ENCODE peak calls at places on chromosomes 3 and 15, in four cellular contexts. T, G, F and W are unnamed samples.

GRCh38 chr3:104952587-104952986 is 414.1 kb upstream of the ALCAM start:
- DNase-seq in T (peak; percentile 60), G (no peak), F (no peak), W (no peak)

GRCh38 chr3:171417813-171418212 is 42.4 kb downstream of the TNIK start:
- DNase-seq in T (no peak), G (no peak), F (no peak), W (no peak)

GRCh38 chr3:8938021-8938420 is 25.3 kb downstream of the RAD18 start:
- DNase-seq in T (no peak), G (no peak), F (no peak), W (no peak)

GRCh38 chr3:139173372-139174108 is 128.8 kb upstream of the PRR23C start:
- DNase-seq in T (peak; percentile 12), G (no peak), F (no peak), W (no peak)

GRCh38 chr15:37485056-37485455 is 384.7 kb upstream of the MEIS2 start:
- DNase-seq in T (no peak), G (no peak), F (no peak), W (no peak)

GRCh38 chr15:83656943-83657528 is 3.1 kb downstream of the ADAMTSL3 start:
- DNase-seq in T (no peak), G (no peak), F (no peak), W (no peak)

GRCh38 chr3:19931180-19931692 is 2.8 kb downstream of the EFHB start:
- DNase-seq in T (no peak), G (no peak), F (no peak), W (no peak)

GRCh38 chr3:55190296-55190695 is 262.4 kb upstream of the LRTM1 start:
- DNase-seq in T (no peak), G (no peak), F (no peak), W (no peak)

GRCh38 chr15:47511241-47511640 is 206.1 kb upstream of the SEMA6D start:
- DNase-seq in T (no peak), G (no peak), F (no peak), W (no peak)

GRCh38 chr3:66004244-66004643 is 34.5 kb downstream of the MAGI1 start:
- DNase-seq in T (no peak), G (no peak), F (no peak), W (no peak)

GRCh38 chr3:107432013-107432515 is 54.8 kb downstream of the CCDC54 start:
- DNase-seq in T (peak; percentile 57), G (no peak), F (no peak), W (peak; percentile 63)

GRCh38 chr3:69560818-69561217 is 174.9 kb upstream of the FRMD4B start:
- DNase-seq in T (no peak), G (no peak), F (no peak), W (no peak)

GRCh38 chr15:82159922-82160321 is 102.6 kb downstream of the EFL1 start:
- DNase-seq in T (no peak), G (no peak), F (no peak), W (no peak)

GRCh38 chr3:48422272-48422671 is 7.6 kb downstream of the PLXNB1 start:
- DNase-seq in T (no peak), G (no peak), F (no peak), W (no peak)

GRCh38 chr15:66139816-66140215 is 113.7 kb downstream of the MEGF11 start:
- DNase-seq in T (no peak), G (no peak), F (no peak), W (no peak)

GRCh38 chr3:71887256-71887655 is 102.3 kb upstream of the PROK2 start:
- DNase-seq in T (no peak), G (no peak), F (no peak), W (no peak)

GRCh38 chr15:70526221-70526973 is 237.0 kb downstream of the UACA start:
- DNase-seq in T (no peak), G (no peak), F (peak; percentile 76), W (no peak)

GRCh38 chr3:158713094-158713499 is 19.2 kb downstream of the RARRES1 start:
- DNase-seq in T (no peak), G (peak; percentile 81), F (no peak), W (peak; percentile 60)

GRCh38 chr15:56832125-56832524 is 86.3 kb upstream of the TCF12 start:
- DNase-seq in T (peak; percentile 61), G (peak; percentile 73), F (peak; percentile 75), W (peak; percentile 35)

GRCh38 chr15:68229386-68230156 is at the start of gene CLN6:
- DNase-seq in T (peak; percentile 83), G (peak; percentile 90), F (peak; percentile 76), W (peak; percentile 87)

GRCh38 chr3:78856164-78856563 is 911.6 kb downstream of the ROBO1 start:
- DNase-seq in T (no peak), G (no peak), F (no peak), W (no peak)

GRCh38 chr3:142779591-142779990 is 55.8 kb downstream of the TRPC1 start:
- DNase-seq in T (no peak), G (no peak), F (no peak), W (no peak)

GRCh38 chr3:127449489-127450212 is 140.9 kb downstream of the TPRA1 start:
- DNase-seq in T (no peak), G (no peak), F (peak; percentile 9), W (no peak)

GRCh38 chr3:122563717-122564025 is 429 bp downstream of the PARP9 start:
- DNase-seq in T (peak; percentile 47), G (peak; percentile 50), F (no peak), W (peak; percentile 32)

GRCh38 chr3:49401758-49402157 is 10.0 kb downstream of the RHOA start:
- DNase-seq in T (peak; percentile 80), G (no peak), F (no peak), W (no peak)

GRCh38 chr3:140086642-140087041 is 151.7 kb downstream of the CLSTN2 start:
- DNase-seq in T (no peak), G (no peak), F (no peak), W (no peak)

GRCh38 chr3:136186850-136187249 is 9.3 kb downstream of the MSL2 start:
- DNase-seq in T (no peak), G (no peak), F (no peak), W (no peak)

GRCh38 chr3:44098666-44099065 is 143.0 kb upstream of the TOPAZ1 start:
- DNase-seq in T (no peak), G (no peak), F (no peak), W (no peak)

GRCh38 chr15:101398247-101398646 is 91.3 kb downstream of the PCSK6 start:
- DNase-seq in T (no peak), G (no peak), F (no peak), W (no peak)
- H3K27ac ChIP-seq in T (no peak overlapping the region), G (no peak overlapping the region), F (no peak overlapping the region), W (no peak overlapping the region)

DNA sequence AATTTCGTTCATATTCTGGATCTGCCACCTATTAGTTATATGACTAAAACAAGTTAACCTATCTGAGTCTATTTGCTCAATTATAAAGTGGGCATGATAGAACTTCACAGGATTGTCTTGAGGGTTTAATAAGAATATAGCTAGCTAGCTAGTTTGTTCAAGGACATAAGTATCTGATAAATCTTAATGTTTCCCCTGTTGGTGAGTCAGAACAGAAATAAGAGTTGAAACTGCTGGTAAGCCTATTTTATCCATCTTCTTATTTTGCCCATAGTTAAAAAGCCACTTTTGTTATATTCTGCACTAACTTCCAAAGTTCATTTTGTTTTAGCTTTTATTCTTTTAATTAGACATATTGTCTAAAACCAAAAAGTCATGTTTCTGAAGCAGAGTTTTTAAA is 9.4 kb downstream of the SELENOT start:
- DNase-seq in T (no peak), G (no peak), F (no peak), W (no peak)
- H3K4me3 ChIP-seq in T (no peak overlapping the region), G (no peak overlapping the region), F (no peak overlapping the region), W (no peak overlapping the region)

GRCh38 chr3:191338177-191338488 is 7.8 kb upstream of the UTS2B start:
- DNase-seq in T (no peak), G (no peak), F (no peak), W (no peak)
- H3K27ac ChIP-seq in T (no peak overlapping the region), G (no peak overlapping the region), F (no peak overlapping the region), W (no peak overlapping the region)

GRCh38 chr15:92121047-92121446 is 267.5 kb downstream of the SLCO3A1 start:
- DNase-seq in T (no peak), G (no peak), F (no peak), W (no peak)
- H3K4me3 ChIP-seq in T (no peak overlapping the region), G (no peak overlapping the region), F (no peak overlapping the region), W (no peak overlapping the region)

GRCh38 chr3:120597445-120598049 is 1.4 kb downstream of the NDUFB4 start:
- DNase-seq in T (no peak), G (no peak), F (no peak), W (no peak)

GRCh38 chr3:120596116-120596852 is at the start of gene NDUFB4:
- DNase-seq in T (peak; percentile 97), G (peak; percentile 99), F (peak; percentile 95), W (peak; percentile 97)

GRCh38 chr3:120601554-120601953 is 5.4 kb downstream of the NDUFB4 start:
- DNase-seq in T (no peak), G (no peak), F (no peak), W (no peak)

GRCh38 chr3:120596853-120597223 is 702 bp downstream of the NDUFB4 start:
- DNase-seq in T (no peak), G (no peak), F (no peak), W (no peak)

DNA sequence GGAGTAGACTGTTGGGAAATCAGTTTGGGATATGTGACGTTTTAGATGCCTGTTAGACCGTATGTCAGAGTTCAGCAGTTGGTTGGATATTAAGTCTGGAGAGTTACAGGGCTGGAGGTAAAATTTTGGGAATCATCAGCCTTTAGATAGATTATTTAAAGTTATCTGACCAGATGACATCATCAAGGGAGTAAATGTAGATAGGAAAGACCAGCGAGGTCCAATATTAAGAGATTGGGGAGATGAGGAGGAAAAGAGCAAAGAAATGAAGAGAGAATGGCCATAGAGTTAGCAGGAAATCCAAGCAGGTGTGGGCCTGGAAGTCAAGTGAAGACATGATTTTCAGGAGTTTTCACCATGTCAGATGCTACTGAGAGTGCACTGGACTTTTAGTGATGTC is 3.1 kb downstream of the NDUFB4 start:
- DNase-seq in T (no peak), G (no peak), F (no peak), W (no peak)
- H3K27ac ChIP-seq in T (no peak overlapping the region), G (no peak overlapping the region), F (peak overlapping the region; percentile 10), W (no peak overlapping the region)